ENCODE peak calls at places on chromosomes 11 and 22, in seven cellular contexts. L is Calu3, P is right cardiac atrium, E is RCC 7860, F is D341Med, H is NCI-H1417, J is PC-3. C is an unnamed sample.
A peak's percentile ranks its signal among the peaks of the same experiment; 100 is the strongest.

GRCh38 chr11:62889484-62890437 is 9.1 kb downstream of the SLC3A2 start:
- DNase-seq in L (no peak), P (no peak), E (peak; percentile 60), F (no peak), H (no peak), J (peak; percentile 42), C (no peak)

GRCh38 chr11:129828301-129828836 is 12.7 kb downstream of the TMEM45B start:
- DNase-seq in L (peak; percentile 56), P (no peak), E (peak; percentile 11), F (no peak), H (peak; percentile 57), J (peak; percentile 99), C (peak; percentile 71)

GRCh38 chr22:22692707-22693530 is 48.5 kb downstream of the GGTLC2 start:
- DNase-seq in L (peak; percentile 97), P (peak; percentile 68), E (peak; percentile 67), F (peak; percentile 74), H (peak; percentile 37), J (peak; percentile 83), C (peak; percentile 79)

GRCh38 chr11:134409552-134410429 is 2.3 kb downstream of the B3GAT1 start:
- DNase-seq in L (no peak), P (no peak), E (no peak), F (no peak), H (no peak), J (no peak), C (no peak)

GRCh38 chr11:77085652-77086051 is 17.0 kb upstream of the OMP start:
- DNase-seq in L (no peak), P (peak; percentile 31), E (no peak), F (no peak), H (no peak), J (no peak), C (no peak)

GRCh38 chr22:27799334-27800249 is 2.0 kb downstream of the MN1 start:
- DNase-seq in L (no peak), P (peak; percentile 77), E (no peak), F (no peak), H (no peak), J (peak; percentile 22), C (no peak)

GRCh38 chr11:65047581-65048422 is 6.8 kb downstream of the SAC3D1 start:
- DNase-seq in L (no peak), P (peak; percentile 78), E (no peak), F (no peak), H (no peak), J (no peak), C (no peak)

GRCh38 chr22:25201557-25202273 is 2.1 kb downstream of the CRYBB3 start:
- DNase-seq in L (no peak), P (no peak), E (no peak), F (peak; percentile 14), H (no peak), J (no peak), C (no peak)

GRCh38 chr11:115047631-115048030 is 369.3 kb downstream of the NXPE2 start:
- DNase-seq in L (no peak), P (no peak), E (no peak), F (no peak), H (no peak), J (no peak), C (no peak)

GRCh38 chr11:64864473-64865285 is 13.7 kb downstream of the EHD1 start:
- DNase-seq in L (no peak), P (peak; percentile 94), E (no peak), F (no peak), H (no peak), J (no peak), C (no peak)

GRCh38 chr22:40002935-40003715 is 8.4 kb downstream of the FAM83F start:
- DNase-seq in L (no peak), P (no peak), E (no peak), F (no peak), H (peak; percentile 53), J (no peak), C (no peak)

GRCh38 chr11:128235446-128235845 is 351.9 kb downstream of the ETS1 start:
- DNase-seq in L (no peak), P (no peak), E (no peak), F (no peak), H (no peak), J (peak; percentile 9), C (peak; percentile 92)

GRCh38 chr11:79253280-79253679 is 187.6 kb downstream of the TENM4 start:
- DNase-seq in L (no peak), P (no peak), E (no peak), F (no peak), H (peak; percentile 33), J (no peak), C (peak; percentile 42)

GRCh38 chr11:29153078-29153477 is 863.8 kb downstream of the KCNA4 start:
- DNase-seq in L (no peak), P (no peak), E (no peak), F (no peak), H (no peak), J (no peak), C (no peak)

GRCh38 chr11:57116654-57117053 is 65.1 kb upstream of the LRRC55 start:
- DNase-seq in L (peak; percentile 33), P (no peak), E (peak; percentile 31), F (peak; percentile 68), H (peak; percentile 13), J (peak; percentile 69), C (no peak)

GRCh38 chr11:2775083-2775625 is 75.4 kb upstream of the KCNQ1OT1 start:
- DNase-seq in L (no peak), P (no peak), E (no peak), F (peak; percentile 12), H (no peak), J (no peak), C (peak; percentile 4)

GRCh38 chr11:36818410-36818809 is 220.4 kb upstream of the RAG2 start:
- DNase-seq in L (peak; percentile 89), P (no peak), E (no peak), F (peak; percentile 34), H (no peak), J (no peak), C (no peak)

GRCh38 chr11:3666023-3666530 is 5.1 kb downstream of the CHRNA10 start:
- DNase-seq in L (no peak), P (no peak), E (no peak), F (no peak), H (no peak), J (no peak), C (no peak)

GRCh38 chr11:36425593-36426206 is 84.4 kb downstream of the TRAF6 start:
- DNase-seq in L (no peak), P (no peak), E (no peak), F (no peak), H (no peak), J (no peak), C (peak; percentile 32)

GRCh38 chr22:24694971-24695928 is 79.3 kb downstream of the PIWIL3 start:
- DNase-seq in L (no peak), P (no peak), E (no peak), F (no peak), H (no peak), J (no peak), C (peak; percentile 68)

GRCh38 chr22:45544588-45545170 is 42.0 kb downstream of the FBLN1 start:
- DNase-seq in L (no peak), P (peak; percentile 65), E (no peak), F (no peak), H (no peak), J (no peak), C (no peak)

GRCh38 chr11:65526744-65527143 is 1.9 kb downstream of the SCYL1 start:
- DNase-seq in L (no peak), P (peak; percentile 58), E (no peak), F (no peak), H (no peak), J (no peak), C (no peak)

GRCh38 chr22:37661160-37661924 is 2.8 kb downstream of the PDXP start:
- DNase-seq in L (no peak), P (no peak), E (no peak), F (peak; percentile 81), H (peak; percentile 60), J (peak; percentile 35), C (peak; percentile 42)

GRCh38 chr22:42364641-42365336 is 67.4 kb downstream of the NFAM1 start:
- DNase-seq in L (no peak), P (no peak), E (no peak), F (no peak), H (peak; percentile 34), J (no peak), C (no peak)

GRCh38 chr11:105046898-105047579 is 1.9 kb upstream of the CARD16 start:
- DNase-seq in L (peak; percentile 35), P (no peak), E (peak; percentile 57), F (no peak), H (no peak), J (peak; percentile 96), C (peak; percentile 6)

GRCh38 chr11:76379811-76380160 is 1.1 kb downstream of the THAP12 start:
- DNase-seq in L (no peak), P (no peak), E (no peak), F (no peak), H (no peak), J (no peak), C (no peak)

GRCh38 chr11:18384157-18384641 is 10.2 kb upstream of the LDHA start:
- DNase-seq in L (peak; percentile 66), P (peak; percentile 62), E (peak; percentile 90), F (no peak), H (peak; percentile 2), J (peak; percentile 87), C (peak; percentile 22)

GRCh38 chr11:88329563-88330250 is 7.8 kb downstream of the CTSC start:
- DNase-seq in L (no peak), P (no peak), E (no peak), F (no peak), H (no peak), J (no peak), C (no peak)

GRCh38 chr22:25748704-25749103 is 6.7 kb downstream of the MYO18B start:
- DNase-seq in L (no peak), P (no peak), E (no peak), F (no peak), H (no peak), J (no peak), C (no peak)

GRCh38 chr11:125517116-125517804 is 21.2 kb upstream of the FEZ1 start:
- DNase-seq in L (no peak), P (no peak), E (no peak), F (no peak), H (peak; percentile 71), J (no peak), C (peak; percentile 2)

C was measured in NCI-H2029.